ENCODE peak calls at places on chromosome 16, in four cellular contexts. M, Z, J and V are unnamed samples.

GRCh38 chr16:4926928-4927327 is 10.0 kb downstream of the PPL start:
- DNase-seq in M (no peak), Z (no peak), J (no peak), V (no peak)

GRCh38 chr16:83137326-83137770 is 510.6 kb downstream of the CDH13 start:
- DNase-seq in M (no peak), Z (no peak), J (peak; percentile 7), V (no peak)

GRCh38 chr16:80007216-80007615 is 406.7 kb upstream of the MAF start:
- DNase-seq in M (no peak), Z (no peak), J (no peak), V (no peak)

GRCh38 chr16:89871895-89872294 is 1.5 kb upstream of the TCF25 start:
- DNase-seq in M (no peak), Z (no peak), J (no peak), V (no peak)

GRCh38 chr16:56848056-56848936 is 16.7 kb upstream of the SLC12A3 start:
- DNase-seq in M (no peak), Z (no peak), J (no peak), V (no peak)

GRCh38 chr16:14198012-14198411 is 126.9 kb downstream of the MRTFB start:
- DNase-seq in M (no peak), Z (no peak), J (no peak), V (no peak)

GRCh38 chr16:70563571-70563970 is 40.0 kb downstream of the SF3B3 start:
- DNase-seq in M (no peak), Z (no peak), J (no peak), V (no peak)

GRCh38 chr16:56357291-56357764 is 68.0 kb downstream of the AMFR start:
- DNase-seq in M (no peak), Z (no peak), J (no peak), V (no peak)

GRCh38 chr16:166375-167116 is 768 bp downstream of the HBM start:
- DNase-seq in M (no peak), Z (no peak), J (no peak), V (no peak)

GRCh38 chr16:78505544-78506371 is 406.3 kb downstream of the WWOX start:
- DNase-seq in M (no peak), Z (no peak), J (no peak), V (no peak)

GRCh38 chr16:1265090-1265630 is 9.3 kb downstream of the TPSD1 start:
- DNase-seq in M (no peak), Z (no peak), J (no peak), V (no peak)

GRCh38 chr16:49659356-49659755 is 196.6 kb downstream of the ZNF423 start:
- DNase-seq in M (no peak), Z (no peak), J (no peak), V (no peak)

GRCh38 chr16:87062569-87063442 is 254.4 kb downstream of the C16orf95 start:
- DNase-seq in M (peak; percentile 39), Z (peak; percentile 73), J (peak; percentile 76), V (peak; percentile 2)

GRCh38 chr16:68644715-68645493 is at the start of gene CDH3:
- DNase-seq in M (no peak), Z (no peak), J (peak; percentile 30), V (no peak)